ENCODE peak calls at places on chromosomes 3 and 15, in nine cellular contexts. One of them, this sample, is unnamed. For H3K4me1, the result is how much of the 10 kb centered on the place peaks cover.

GRCh38 chr3:122305818-122306621 is 19.0 kb upstream of the CSTA start:
- DNase-seq in neural progenitor cell: peak
- DNase-seq in psoas muscle: no peak
- DNase-seq in GM12878: no peak
- DNase-seq in body of pancreas: peak
- DNase-seq in fibroblast of lung: peak
- DNase-seq in CD8-positive, alpha-beta memory T cell: no peak
- DNase-seq in kidney: no peak
- DNase-seq in upper lobe of right lung: no peak
- DNase-seq in this sample: peak

GRCh38 chr3:139808196-139808595 is 126.8 kb upstream of the CLSTN2 start:
- DNase-seq in neural progenitor cell: no peak
- DNase-seq in psoas muscle: no peak
- DNase-seq in GM12878: no peak
- DNase-seq in body of pancreas: no peak
- DNase-seq in fibroblast of lung: no peak
- DNase-seq in CD8-positive, alpha-beta memory T cell: no peak
- DNase-seq in kidney: no peak
- DNase-seq in upper lobe of right lung: no peak
- DNase-seq in this sample: no peak

GRCh38 chr3:71160800-71161546 is 422.6 kb downstream of the FOXP1 start:
- DNase-seq in neural progenitor cell: no peak
- DNase-seq in psoas muscle: no peak
- DNase-seq in GM12878: no peak
- DNase-seq in body of pancreas: no peak
- DNase-seq in fibroblast of lung: peak
- DNase-seq in CD8-positive, alpha-beta memory T cell: no peak
- DNase-seq in kidney: no peak
- DNase-seq in upper lobe of right lung: no peak
- DNase-seq in this sample: no peak

GRCh38 chr3:100880845-100881244 is 112.4 kb downstream of the ABI3BP start:
- DNase-seq in neural progenitor cell: no peak
- DNase-seq in psoas muscle: no peak
- DNase-seq in GM12878: no peak
- DNase-seq in body of pancreas: no peak
- DNase-seq in fibroblast of lung: peak
- DNase-seq in CD8-positive, alpha-beta memory T cell: no peak
- DNase-seq in kidney: no peak
- DNase-seq in upper lobe of right lung: no peak
- DNase-seq in this sample: no peak

GRCh38 chr3:126083138-126083445 is 832 bp downstream of the SLC41A3 start:
- DNase-seq in neural progenitor cell: no peak
- DNase-seq in psoas muscle: no peak
- DNase-seq in GM12878: no peak
- DNase-seq in body of pancreas: no peak
- DNase-seq in fibroblast of lung: no peak
- DNase-seq in CD8-positive, alpha-beta memory T cell: no peak
- DNase-seq in kidney: no peak
- DNase-seq in upper lobe of right lung: no peak
- DNase-seq in this sample: no peak

GRCh38 chr3:169907476-169907875 is 3.9 kb upstream of the SAMD7 start:
- DNase-seq in neural progenitor cell: no peak
- DNase-seq in psoas muscle: no peak
- DNase-seq in GM12878: no peak
- DNase-seq in body of pancreas: no peak
- DNase-seq in fibroblast of lung: no peak
- DNase-seq in CD8-positive, alpha-beta memory T cell: no peak
- DNase-seq in kidney: no peak
- DNase-seq in upper lobe of right lung: no peak
- DNase-seq in this sample: no peak

GRCh38 chr3:62090066-62090465 is 283.3 kb downstream of the FEZF2 start:
- DNase-seq in neural progenitor cell: no peak
- DNase-seq in psoas muscle: no peak
- DNase-seq in GM12878: no peak
- DNase-seq in body of pancreas: no peak
- DNase-seq in fibroblast of lung: no peak
- DNase-seq in CD8-positive, alpha-beta memory T cell: no peak
- DNase-seq in kidney: no peak
- DNase-seq in upper lobe of right lung: no peak
- DNase-seq in this sample: no peak

GRCh38 chr3:114994554-114995341 is 152.3 kb downstream of the ZBTB20 start:
- DNase-seq in neural progenitor cell: no peak
- DNase-seq in psoas muscle: no peak
- DNase-seq in GM12878: no peak
- DNase-seq in body of pancreas: no peak
- DNase-seq in fibroblast of lung: no peak
- DNase-seq in CD8-positive, alpha-beta memory T cell: no peak
- DNase-seq in kidney: no peak
- DNase-seq in upper lobe of right lung: no peak
- DNase-seq in this sample: no peak

GRCh38 chr15:95169701-95170459 is 938.5 kb downstream of the MCTP2 start:
- DNase-seq in neural progenitor cell: no peak
- DNase-seq in psoas muscle: peak
- DNase-seq in GM12878: no peak
- DNase-seq in body of pancreas: peak
- DNase-seq in fibroblast of lung: no peak
- DNase-seq in CD8-positive, alpha-beta memory T cell: no peak
- DNase-seq in kidney: no peak
- DNase-seq in upper lobe of right lung: no peak
- DNase-seq in this sample: peak

GRCh38 chr15:51312132-51312531 is 26.3 kb downstream of the CYP19A1 start:
- DNase-seq in neural progenitor cell: no peak
- DNase-seq in psoas muscle: no peak
- DNase-seq in GM12878: no peak
- DNase-seq in body of pancreas: no peak
- DNase-seq in fibroblast of lung: peak
- DNase-seq in CD8-positive, alpha-beta memory T cell: no peak
- DNase-seq in kidney: no peak
- DNase-seq in upper lobe of right lung: no peak
- DNase-seq in this sample: no peak

GRCh38 chr15:42270996-42271395 is 2.0 kb upstream of the GANC start:
- DNase-seq in neural progenitor cell: no peak
- DNase-seq in psoas muscle: no peak
- DNase-seq in GM12878: no peak
- DNase-seq in body of pancreas: no peak
- DNase-seq in fibroblast of lung: no peak
- DNase-seq in CD8-positive, alpha-beta memory T cell: no peak
- DNase-seq in kidney: no peak
- DNase-seq in upper lobe of right lung: no peak
- DNase-seq in this sample: no peak

GRCh38 chr3:8743911-8744310 is 10.3 kb downstream of the CAV3 start:
- DNase-seq in neural progenitor cell: no peak
- DNase-seq in psoas muscle: no peak
- DNase-seq in GM12878: no peak
- DNase-seq in body of pancreas: no peak
- DNase-seq in fibroblast of lung: no peak
- DNase-seq in CD8-positive, alpha-beta memory T cell: no peak
- DNase-seq in kidney: no peak
- DNase-seq in upper lobe of right lung: no peak
- DNase-seq in this sample: no peak

GRCh38 chr3:33131328-33132018 is 17.7 kb downstream of the CRTAP start:
- DNase-seq in neural progenitor cell: peak
- DNase-seq in psoas muscle: no peak
- DNase-seq in GM12878: no peak
- DNase-seq in body of pancreas: peak
- DNase-seq in fibroblast of lung: peak
- DNase-seq in CD8-positive, alpha-beta memory T cell: no peak
- DNase-seq in kidney: no peak
- DNase-seq in upper lobe of right lung: no peak
- DNase-seq in this sample: no peak

GRCh38 chr3:17459470-17459993 is 282.9 kb downstream of the TBC1D5 start:
- DNase-seq in neural progenitor cell: no peak
- DNase-seq in psoas muscle: no peak
- DNase-seq in GM12878: no peak
- DNase-seq in body of pancreas: no peak
- DNase-seq in fibroblast of lung: no peak
- DNase-seq in CD8-positive, alpha-beta memory T cell: no peak
- DNase-seq in kidney: no peak
- DNase-seq in upper lobe of right lung: no peak
- DNase-seq in this sample: no peak

GRCh38 chr3:49377483-49377882 is 19.3 kb upstream of the GPX1 start:
- DNase-seq in neural progenitor cell: no peak
- DNase-seq in psoas muscle: no peak
- DNase-seq in GM12878: peak
- DNase-seq in body of pancreas: no peak
- DNase-seq in fibroblast of lung: peak
- DNase-seq in CD8-positive, alpha-beta memory T cell: no peak
- DNase-seq in kidney: peak
- DNase-seq in upper lobe of right lung: no peak
- DNase-seq in this sample: no peak

GRCh38 chr3:49880581-49881328 is 11.0 kb upstream of the CAMKV start:
- DNase-seq in neural progenitor cell: peak
- DNase-seq in psoas muscle: no peak
- DNase-seq in GM12878: no peak
- DNase-seq in body of pancreas: no peak
- DNase-seq in fibroblast of lung: no peak
- DNase-seq in CD8-positive, alpha-beta memory T cell: no peak
- DNase-seq in kidney: no peak
- DNase-seq in upper lobe of right lung: no peak
- DNase-seq in this sample: no peak

DNA sequence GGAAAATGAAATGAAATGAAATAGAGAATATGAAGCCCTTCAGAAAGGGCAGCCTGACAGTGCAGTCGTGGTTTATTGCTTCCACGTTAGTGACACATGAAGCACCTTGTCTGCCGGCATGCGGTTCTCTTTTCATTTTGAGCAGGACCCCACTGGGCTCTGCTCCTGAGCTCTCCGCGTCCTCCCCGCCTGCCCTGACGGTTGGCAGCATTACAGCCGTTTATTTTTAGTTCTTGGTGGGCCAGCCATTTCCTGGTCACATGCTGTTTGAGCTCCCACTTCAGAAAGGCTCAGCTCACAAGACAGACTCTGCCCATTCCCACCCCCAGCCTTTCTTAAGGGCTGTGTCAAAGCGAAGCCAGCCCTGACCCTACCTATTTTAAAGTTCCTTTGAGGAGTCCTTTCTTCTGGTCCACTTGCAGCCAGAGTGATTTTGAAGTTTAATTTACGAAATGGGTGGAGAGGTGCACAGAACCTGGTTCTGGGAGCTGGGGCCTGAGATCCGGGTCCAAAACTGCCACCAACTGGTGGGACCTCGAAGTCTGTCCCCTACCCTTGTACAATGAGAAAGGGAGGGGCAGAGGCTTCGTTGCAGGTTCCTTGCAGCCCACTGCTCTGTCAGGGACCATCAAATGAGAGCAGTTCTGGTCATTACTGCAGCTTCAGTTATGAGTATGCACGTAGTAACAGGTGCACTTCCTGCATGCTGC is 60.1 kb downstream of the MGLL start:
- DNase-seq in neural progenitor cell: no peak
- DNase-seq in psoas muscle: peak
- DNase-seq in GM12878: peak
- DNase-seq in body of pancreas: no peak
- DNase-seq in fibroblast of lung: peak
- DNase-seq in CD8-positive, alpha-beta memory T cell: no peak
- DNase-seq in kidney: peak
- DNase-seq in upper lobe of right lung: no peak
- DNase-seq in this sample: peak
- H3K4me1 ChIP-seq in neural progenitor cell: under half
- H3K4me1 ChIP-seq in psoas muscle: under half
- H3K4me1 ChIP-seq in GM12878: half or more
- H3K4me1 ChIP-seq in body of pancreas: under half
- H3K4me1 ChIP-seq in fibroblast of lung: under half
- H3K4me1 ChIP-seq in CD8-positive, alpha-beta memory T cell: under half
- H3K4me1 ChIP-seq in kidney: under half
- H3K4me1 ChIP-seq in upper lobe of right lung: under half
- H3K4me1 ChIP-seq in this sample: under half

GRCh38 chr3:47890832-47891620 is 88.1 kb downstream of the DHX30 start:
- DNase-seq in neural progenitor cell: peak
- DNase-seq in psoas muscle: peak
- DNase-seq in GM12878: no peak
- DNase-seq in body of pancreas: peak
- DNase-seq in fibroblast of lung: no peak
- DNase-seq in CD8-positive, alpha-beta memory T cell: no peak
- DNase-seq in kidney: no peak
- DNase-seq in upper lobe of right lung: no peak
- DNase-seq in this sample: no peak
- H3K4me3 ChIP-seq in neural progenitor cell: peak
- H3K4me3 ChIP-seq in psoas muscle: no peak
- H3K4me3 ChIP-seq in GM12878: no peak
- H3K4me3 ChIP-seq in body of pancreas: no peak
- H3K4me3 ChIP-seq in fibroblast of lung: no peak
- H3K4me3 ChIP-seq in CD8-positive, alpha-beta memory T cell: no peak
- H3K4me3 ChIP-seq in kidney: peak
- H3K4me3 ChIP-seq in upper lobe of right lung: no peak
- H3K4me3 ChIP-seq in this sample: no peak

GRCh38 chr15:70151441-70151840 is 53.7 kb upstream of the TLE3 start:
- DNase-seq in neural progenitor cell: no peak
- DNase-seq in psoas muscle: no peak
- DNase-seq in GM12878: no peak
- DNase-seq in body of pancreas: no peak
- DNase-seq in fibroblast of lung: no peak
- DNase-seq in CD8-positive, alpha-beta memory T cell: no peak
- DNase-seq in kidney: no peak
- DNase-seq in upper lobe of right lung: no peak
- DNase-seq in this sample: no peak
- H3K4me1 ChIP-seq in neural progenitor cell: under half
- H3K4me1 ChIP-seq in psoas muscle: under half
- H3K4me1 ChIP-seq in GM12878: under half
- H3K4me1 ChIP-seq in body of pancreas: under half
- H3K4me1 ChIP-seq in fibroblast of lung: under half
- H3K4me1 ChIP-seq in CD8-positive, alpha-beta memory T cell: under half
- H3K4me1 ChIP-seq in kidney: under half
- H3K4me1 ChIP-seq in upper lobe of right lung: under half
- H3K4me1 ChIP-seq in this sample: under half

GRCh38 chr3:141500397-141500796 is 13.6 kb downstream of the RASA2 start:
- DNase-seq in neural progenitor cell: no peak
- DNase-seq in psoas muscle: no peak
- DNase-seq in GM12878: no peak
- DNase-seq in body of pancreas: no peak
- DNase-seq in fibroblast of lung: no peak
- DNase-seq in CD8-positive, alpha-beta memory T cell: no peak
- DNase-seq in kidney: no peak
- DNase-seq in upper lobe of right lung: no peak
- DNase-seq in this sample: no peak

GRCh38 chr3:141505166-141505565 is 18.3 kb downstream of the RASA2 start:
- DNase-seq in neural progenitor cell: no peak
- DNase-seq in psoas muscle: no peak
- DNase-seq in GM12878: no peak
- DNase-seq in body of pancreas: no peak
- DNase-seq in fibroblast of lung: no peak
- DNase-seq in CD8-positive, alpha-beta memory T cell: no peak
- DNase-seq in kidney: no peak
- DNase-seq in upper lobe of right lung: no peak
- DNase-seq in this sample: no peak

GRCh38 chr3:141499965-141500364 is 13.1 kb downstream of the RASA2 start:
- DNase-seq in neural progenitor cell: no peak
- DNase-seq in psoas muscle: no peak
- DNase-seq in GM12878: no peak
- DNase-seq in body of pancreas: no peak
- DNase-seq in fibroblast of lung: no peak
- DNase-seq in CD8-positive, alpha-beta memory T cell: no peak
- DNase-seq in kidney: no peak
- DNase-seq in upper lobe of right lung: no peak
- DNase-seq in this sample: no peak

GRCh38 chr3:141498592-141499223 is 11.9 kb downstream of the RASA2 start:
- DNase-seq in neural progenitor cell: no peak
- DNase-seq in psoas muscle: no peak
- DNase-seq in GM12878: peak
- DNase-seq in body of pancreas: peak
- DNase-seq in fibroblast of lung: no peak
- DNase-seq in CD8-positive, alpha-beta memory T cell: peak
- DNase-seq in kidney: peak
- DNase-seq in upper lobe of right lung: no peak
- DNase-seq in this sample: peak

GRCh38 chr3:141499304-141499703 is 12.5 kb downstream of the RASA2 start:
- DNase-seq in neural progenitor cell: no peak
- DNase-seq in psoas muscle: no peak
- DNase-seq in GM12878: no peak
- DNase-seq in body of pancreas: no peak
- DNase-seq in fibroblast of lung: no peak
- DNase-seq in CD8-positive, alpha-beta memory T cell: no peak
- DNase-seq in kidney: no peak
- DNase-seq in upper lobe of right lung: no peak
- DNase-seq in this sample: no peak
- H3K4me3 ChIP-seq in neural progenitor cell: no peak
- H3K4me3 ChIP-seq in psoas muscle: no peak
- H3K4me3 ChIP-seq in GM12878: no peak
- H3K4me3 ChIP-seq in body of pancreas: no peak
- H3K4me3 ChIP-seq in fibroblast of lung: no peak
- H3K4me3 ChIP-seq in CD8-positive, alpha-beta memory T cell: peak
- H3K4me3 ChIP-seq in kidney: no peak
- H3K4me3 ChIP-seq in upper lobe of right lung: peak
- H3K4me3 ChIP-seq in this sample: no peak

This sample was measured in mucosa of descending colon.